ENCODE peak calls at places on chromosomes 4 and X, in seven cellular contexts. One of them, this sample, is unnamed.

GRCh38 chr4:181150173-181150572 is 1093.0 kb upstream of the TENM3 start:
- DNase-seq in left ventricle myocardium inferior: no peak
- DNase-seq in AG09319: no peak
- DNase-seq in fibroblast of the aortic adventitia: no peak
- DNase-seq in fibroblast of lung: no peak
- DNase-seq in IMR-90: no peak
- DNase-seq in activated CD8-positive, alpha-beta T cell treated with anti-CD3 and anti-CD28 coated beads for 36 hours: no peak
- DNase-seq in this sample: no peak

GRCh38 chr4:102557636-102558035 is 56.5 kb downstream of the NFKB1 start:
- DNase-seq in left ventricle myocardium inferior: no peak
- DNase-seq in AG09319: no peak
- DNase-seq in fibroblast of the aortic adventitia: no peak
- DNase-seq in fibroblast of lung: no peak
- DNase-seq in IMR-90: no peak
- DNase-seq in activated CD8-positive, alpha-beta T cell treated with anti-CD3 and anti-CD28 coated beads for 36 hours: no peak
- DNase-seq in this sample: no peak

GRCh38 chr4:116066711-116067245 is 953.4 kb upstream of the NDST4 start:
- DNase-seq in left ventricle myocardium inferior: no peak
- DNase-seq in AG09319: no peak
- DNase-seq in fibroblast of the aortic adventitia: no peak
- DNase-seq in fibroblast of lung: no peak
- DNase-seq in IMR-90: no peak
- DNase-seq in activated CD8-positive, alpha-beta T cell treated with anti-CD3 and anti-CD28 coated beads for 36 hours: no peak
- DNase-seq in this sample: no peak

GRCh38 chr4:72505314-72505744 is 63.7 kb downstream of the ADAMTS3 start:
- DNase-seq in left ventricle myocardium inferior: no peak
- DNase-seq in AG09319: peak; percentile 44
- DNase-seq in fibroblast of the aortic adventitia: peak; percentile 74
- DNase-seq in fibroblast of lung: peak; percentile 73
- DNase-seq in IMR-90: peak; percentile 58
- DNase-seq in activated CD8-positive, alpha-beta T cell treated with anti-CD3 and anti-CD28 coated beads for 36 hours: peak; percentile 2
- DNase-seq in this sample: peak; percentile 9

GRCh38 chr4:61511716-61512488 is 311.8 kb downstream of the ADGRL3 start:
- DNase-seq in left ventricle myocardium inferior: no peak
- DNase-seq in AG09319: no peak
- DNase-seq in fibroblast of the aortic adventitia: peak; percentile 67
- DNase-seq in fibroblast of lung: peak; percentile 86
- DNase-seq in IMR-90: peak; percentile 73
- DNase-seq in activated CD8-positive, alpha-beta T cell treated with anti-CD3 and anti-CD28 coated beads for 36 hours: no peak
- DNase-seq in this sample: no peak

GRCh38 chr4:74661427-74662171 is 132.7 kb downstream of the BTC start:
- DNase-seq in left ventricle myocardium inferior: no peak
- DNase-seq in AG09319: no peak
- DNase-seq in fibroblast of the aortic adventitia: no peak
- DNase-seq in fibroblast of lung: peak; percentile 65
- DNase-seq in IMR-90: peak; percentile 35
- DNase-seq in activated CD8-positive, alpha-beta T cell treated with anti-CD3 and anti-CD28 coated beads for 36 hours: no peak
- DNase-seq in this sample: no peak

GRCh38 chrX:133792198-133792953 is 193.0 kb downstream of the GPC3 start:
- DNase-seq in left ventricle myocardium inferior: peak; percentile 27
- DNase-seq in AG09319: peak; percentile 29
- DNase-seq in fibroblast of the aortic adventitia: peak; percentile 73
- DNase-seq in fibroblast of lung: peak; percentile 77
- DNase-seq in IMR-90: peak; percentile 66
- DNase-seq in activated CD8-positive, alpha-beta T cell treated with anti-CD3 and anti-CD28 coated beads for 36 hours: peak; percentile 59
- DNase-seq in this sample: no peak

GRCh38 chr4:7842384-7843279 is 97.0 kb downstream of the AFAP1 start:
- DNase-seq in left ventricle myocardium inferior: no peak
- DNase-seq in AG09319: peak; percentile 97
- DNase-seq in fibroblast of the aortic adventitia: peak; percentile 100
- DNase-seq in fibroblast of lung: peak; percentile 99
- DNase-seq in IMR-90: peak; percentile 99
- DNase-seq in activated CD8-positive, alpha-beta T cell treated with anti-CD3 and anti-CD28 coated beads for 36 hours: no peak
- DNase-seq in this sample: no peak

GRCh38 chrX:134023851-134024281 is 38.5 kb upstream of the GPC3 start:
- DNase-seq in left ventricle myocardium inferior: no peak
- DNase-seq in AG09319: no peak
- DNase-seq in fibroblast of the aortic adventitia: no peak
- DNase-seq in fibroblast of lung: peak; percentile 9
- DNase-seq in IMR-90: no peak
- DNase-seq in activated CD8-positive, alpha-beta T cell treated with anti-CD3 and anti-CD28 coated beads for 36 hours: no peak
- DNase-seq in this sample: no peak

GRCh38 chr4:153233761-153234371 is 29.6 kb downstream of the TRIM2 start:
- DNase-seq in left ventricle myocardium inferior: no peak
- DNase-seq in AG09319: peak; percentile 77
- DNase-seq in fibroblast of the aortic adventitia: peak; percentile 96
- DNase-seq in fibroblast of lung: peak; percentile 86
- DNase-seq in IMR-90: peak; percentile 93
- DNase-seq in activated CD8-positive, alpha-beta T cell treated with anti-CD3 and anti-CD28 coated beads for 36 hours: no peak
- DNase-seq in this sample: no peak

GRCh38 chrX:153926594-153926862 is 464 bp upstream of the ARHGAP4 start:
- DNase-seq in left ventricle myocardium inferior: no peak
- DNase-seq in AG09319: no peak
- DNase-seq in fibroblast of the aortic adventitia: no peak
- DNase-seq in fibroblast of lung: no peak
- DNase-seq in IMR-90: no peak
- DNase-seq in activated CD8-positive, alpha-beta T cell treated with anti-CD3 and anti-CD28 coated beads for 36 hours: no peak
- DNase-seq in this sample: no peak

GRCh38 chr4:5863461-5864113 is 29.3 kb downstream of the CRMP1 start:
- DNase-seq in left ventricle myocardium inferior: no peak
- DNase-seq in AG09319: peak; percentile 4
- DNase-seq in fibroblast of the aortic adventitia: peak; percentile 77
- DNase-seq in fibroblast of lung: peak; percentile 88
- DNase-seq in IMR-90: peak; percentile 96
- DNase-seq in activated CD8-positive, alpha-beta T cell treated with anti-CD3 and anti-CD28 coated beads for 36 hours: peak; percentile 86
- DNase-seq in this sample: no peak

GRCh38 chr4:36267491-36268254 is 13.7 kb upstream of the DTHD1 start:
- DNase-seq in left ventricle myocardium inferior: no peak
- DNase-seq in AG09319: no peak
- DNase-seq in fibroblast of the aortic adventitia: no peak
- DNase-seq in fibroblast of lung: no peak
- DNase-seq in IMR-90: no peak
- DNase-seq in activated CD8-positive, alpha-beta T cell treated with anti-CD3 and anti-CD28 coated beads for 36 hours: no peak
- DNase-seq in this sample: no peak

DNA sequence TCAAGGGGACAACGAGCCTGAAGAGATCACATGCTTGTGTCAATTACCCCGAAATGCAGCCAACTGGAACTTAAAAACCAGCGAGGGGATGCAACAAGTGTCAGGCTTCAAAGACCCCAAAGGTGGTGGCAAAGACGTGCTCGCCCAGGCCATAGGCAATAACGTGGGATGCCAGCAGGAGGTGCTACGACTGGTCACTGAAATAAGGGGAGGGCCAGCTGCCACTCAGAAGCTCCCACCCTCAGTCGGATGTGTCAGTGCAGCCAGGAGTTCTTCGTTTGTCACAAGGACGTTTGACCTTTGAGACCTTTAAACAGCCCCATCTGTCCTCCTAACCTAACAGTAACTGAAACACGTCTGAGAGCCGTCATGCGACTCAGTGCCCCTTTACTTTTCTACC is 556.8 kb upstream of the PCDH10 start:
- DNase-seq in left ventricle myocardium inferior: no peak
- DNase-seq in AG09319: no peak
- DNase-seq in fibroblast of the aortic adventitia: no peak
- DNase-seq in fibroblast of lung: no peak
- DNase-seq in IMR-90: no peak
- DNase-seq in activated CD8-positive, alpha-beta T cell treated with anti-CD3 and anti-CD28 coated beads for 36 hours: no peak
- DNase-seq in this sample: no peak
- TF ChIP-seq CTCF in left ventricle myocardium inferior: no peak
- TF ChIP-seq CTCF in AG09319: no peak
- TF ChIP-seq CTCF in fibroblast of the aortic adventitia: no peak
- TF ChIP-seq CTCF in fibroblast of lung: no peak
- TF ChIP-seq CTCF in IMR-90: no peak
- TF ChIP-seq CTCF in activated CD8-positive, alpha-beta T cell treated with anti-CD3 and anti-CD28 coated beads for 36 hours: no peak
- TF ChIP-seq CTCF in this sample: no peak

DNA sequence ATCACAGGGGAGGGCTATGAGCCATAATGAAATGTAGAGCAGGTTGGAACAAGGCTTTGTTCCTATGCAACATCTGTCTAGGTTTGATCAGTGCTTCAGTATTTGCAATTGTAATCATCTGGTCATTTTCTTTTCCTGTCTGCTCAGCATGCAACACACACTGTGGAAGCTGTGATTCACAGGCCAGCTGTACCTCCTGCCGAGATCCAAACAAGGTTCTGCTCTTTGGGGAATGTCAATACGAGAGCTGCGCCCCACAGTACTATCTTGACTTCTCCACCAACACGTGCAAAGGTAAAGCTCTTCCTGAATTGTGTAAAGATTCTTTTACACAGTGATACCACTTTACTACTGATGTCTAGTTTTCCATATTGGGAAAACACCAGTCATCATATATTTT is 181.9 kb upstream of the ANXA3 start:
- DNase-seq in left ventricle myocardium inferior: no peak
- DNase-seq in AG09319: no peak
- DNase-seq in fibroblast of the aortic adventitia: no peak
- DNase-seq in fibroblast of lung: no peak
- DNase-seq in IMR-90: no peak
- DNase-seq in activated CD8-positive, alpha-beta T cell treated with anti-CD3 and anti-CD28 coated beads for 36 hours: no peak
- DNase-seq in this sample: no peak
- TF ChIP-seq CTCF in left ventricle myocardium inferior: no peak
- TF ChIP-seq CTCF in AG09319: no peak
- TF ChIP-seq CTCF in fibroblast of the aortic adventitia: no peak
- TF ChIP-seq CTCF in fibroblast of lung: no peak
- TF ChIP-seq CTCF in IMR-90: no peak
- TF ChIP-seq CTCF in activated CD8-positive, alpha-beta T cell treated with anti-CD3 and anti-CD28 coated beads for 36 hours: no peak
- TF ChIP-seq CTCF in this sample: no peak

DNA sequence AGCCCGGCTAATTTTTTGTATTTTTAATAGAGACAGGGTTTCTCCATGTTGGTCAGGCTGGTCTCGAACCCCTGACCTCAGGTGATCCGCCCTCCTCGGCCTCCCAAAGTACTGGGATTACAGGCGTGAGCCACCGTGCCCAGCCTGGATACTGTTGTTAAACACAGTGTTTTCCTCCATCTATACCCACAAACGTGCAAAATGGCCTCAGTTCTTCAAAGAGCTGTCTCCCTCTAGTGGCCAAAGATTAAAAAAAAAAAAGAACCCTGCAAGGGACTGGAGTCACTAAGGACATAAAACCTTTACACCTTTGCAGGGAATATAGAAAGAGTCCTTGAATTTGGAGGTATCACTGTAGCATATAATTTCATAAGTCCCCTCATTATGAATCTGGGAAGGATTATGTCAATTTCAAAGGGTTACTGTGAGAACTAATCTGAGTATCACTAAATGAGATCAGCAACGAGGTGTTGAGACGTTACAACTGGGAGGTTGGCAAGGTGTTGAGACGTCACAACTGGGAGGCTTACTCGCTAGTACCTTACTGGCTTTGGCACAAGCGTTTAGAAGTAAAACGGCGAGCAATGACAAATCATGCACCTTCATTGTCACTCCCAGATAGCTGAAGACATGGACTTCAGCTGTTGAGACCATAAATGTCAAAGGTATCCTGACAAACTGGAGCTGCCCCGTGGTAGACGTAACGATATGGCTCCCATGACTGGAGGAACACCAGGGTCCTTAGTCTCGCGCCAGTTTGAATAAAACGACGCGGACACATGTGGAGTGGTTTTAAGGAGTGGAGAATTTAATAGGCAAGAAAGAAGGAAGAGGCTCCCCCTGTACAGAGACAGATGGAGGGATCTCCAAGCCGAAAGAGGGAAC is 33.4 kb upstream of the ENPP6 start:
- DNase-seq in left ventricle myocardium inferior: no peak
- DNase-seq in AG09319: peak; percentile 16
- DNase-seq in fibroblast of the aortic adventitia: peak; percentile 59
- DNase-seq in fibroblast of lung: peak; percentile 63
- DNase-seq in IMR-90: peak; percentile 60
- DNase-seq in activated CD8-positive, alpha-beta T cell treated with anti-CD3 and anti-CD28 coated beads for 36 hours: peak; percentile 37
- DNase-seq in this sample: no peak
- TF ChIP-seq CTCF in left ventricle myocardium inferior: peak; percentile 67
- TF ChIP-seq CTCF in AG09319: peak; percentile 50
- TF ChIP-seq CTCF in fibroblast of the aortic adventitia: peak; percentile 61
- TF ChIP-seq CTCF in fibroblast of lung: peak; percentile 38
- TF ChIP-seq CTCF in IMR-90: peak; percentile 62
- TF ChIP-seq CTCF in activated CD8-positive, alpha-beta T cell treated with anti-CD3 and anti-CD28 coated beads for 36 hours: peak; percentile 78
- TF ChIP-seq CTCF in this sample: peak; percentile 62

GRCh38 chrX:149871940-149872339 is 9.0 kb upstream of the MAGEA8 start:
- DNase-seq in left ventricle myocardium inferior: no peak
- DNase-seq in AG09319: no peak
- DNase-seq in fibroblast of the aortic adventitia: no peak
- DNase-seq in fibroblast of lung: no peak
- DNase-seq in IMR-90: no peak
- DNase-seq in activated CD8-positive, alpha-beta T cell treated with anti-CD3 and anti-CD28 coated beads for 36 hours: peak; percentile 79
- DNase-seq in this sample: peak; percentile 57
- TF ChIP-seq CTCF in left ventricle myocardium inferior: peak; percentile 44
- TF ChIP-seq CTCF in AG09319: no peak
- TF ChIP-seq CTCF in fibroblast of the aortic adventitia: no peak
- TF ChIP-seq CTCF in fibroblast of lung: no peak
- TF ChIP-seq CTCF in IMR-90: peak; percentile 19
- TF ChIP-seq CTCF in activated CD8-positive, alpha-beta T cell treated with anti-CD3 and anti-CD28 coated beads for 36 hours: peak; percentile 41
- TF ChIP-seq CTCF in this sample: peak; percentile 71

GRCh38 chr4:876780-877179 is 50.9 kb upstream of the CPLX1 start:
- DNase-seq in left ventricle myocardium inferior: no peak
- DNase-seq in AG09319: no peak
- DNase-seq in fibroblast of the aortic adventitia: no peak
- DNase-seq in fibroblast of lung: no peak
- DNase-seq in IMR-90: no peak
- DNase-seq in activated CD8-positive, alpha-beta T cell treated with anti-CD3 and anti-CD28 coated beads for 36 hours: peak; percentile 18
- DNase-seq in this sample: no peak
- TF ChIP-seq CTCF in left ventricle myocardium inferior: no peak
- TF ChIP-seq CTCF in AG09319: peak; percentile 8
- TF ChIP-seq CTCF in fibroblast of the aortic adventitia: no peak
- TF ChIP-seq CTCF in fibroblast of lung: no peak
- TF ChIP-seq CTCF in IMR-90: no peak
- TF ChIP-seq CTCF in activated CD8-positive, alpha-beta T cell treated with anti-CD3 and anti-CD28 coated beads for 36 hours: no peak
- TF ChIP-seq CTCF in this sample: peak; percentile 27

DNA sequence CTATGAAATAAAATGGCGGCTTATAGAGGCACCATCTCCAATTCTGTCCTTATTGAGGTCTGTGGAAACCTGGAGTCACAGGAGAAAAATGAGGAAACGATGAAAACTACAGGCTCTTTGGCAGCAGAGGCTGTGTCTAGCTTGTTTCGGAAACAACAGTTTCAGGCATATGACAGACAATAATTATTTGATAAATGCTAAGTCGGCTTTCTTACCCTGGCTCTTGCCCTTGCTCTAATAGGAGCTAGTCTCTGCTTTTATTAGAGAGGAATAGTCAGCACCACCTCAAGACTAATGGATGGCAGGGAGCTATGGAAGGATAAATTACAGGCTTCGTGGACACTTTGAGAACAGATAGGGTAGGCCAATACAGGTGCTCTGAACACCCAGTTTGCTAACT is 24.3 kb downstream of the HADH start:
- DNase-seq in left ventricle myocardium inferior: no peak
- DNase-seq in AG09319: no peak
- DNase-seq in fibroblast of the aortic adventitia: no peak
- DNase-seq in fibroblast of lung: no peak
- DNase-seq in IMR-90: no peak
- DNase-seq in activated CD8-positive, alpha-beta T cell treated with anti-CD3 and anti-CD28 coated beads for 36 hours: no peak
- DNase-seq in this sample: no peak
- TF ChIP-seq CTCF in left ventricle myocardium inferior: no peak
- TF ChIP-seq CTCF in AG09319: no peak
- TF ChIP-seq CTCF in fibroblast of the aortic adventitia: no peak
- TF ChIP-seq CTCF in fibroblast of lung: no peak
- TF ChIP-seq CTCF in IMR-90: no peak
- TF ChIP-seq CTCF in activated CD8-positive, alpha-beta T cell treated with anti-CD3 and anti-CD28 coated beads for 36 hours: no peak
- TF ChIP-seq CTCF in this sample: no peak

This sample was measured in GM06990.